ENCODE peak calls at places on chromosomes 4 and X, in ten cellular contexts. C is A549, X is heart left ventricle, L is progenitor cell of endocrine pancreas, H is GM20000, B is prostate gland, Y is AG04449, G is colonic mucosa, D is osteocyte, M is AG09309. Q is an unnamed sample.

GRCh38 chrX:22095306-22095705 is 63.2 kb downstream of the PHEX start:
- DNase-seq in C (no peak), X (no peak), L (no peak), H (no peak), B (no peak), Y (no peak), G (peak), D (no peak), M (no peak), Q (peak)

GRCh38 chr4:63370997-63371396 is 1038.3 kb downstream of the TECRL start:
- DNase-seq in C (no peak), X (no peak), L (no peak), H (no peak), B (no peak), Y (no peak), G (no peak), D (no peak), M (no peak), Q (no peak)

GRCh38 chr4:63619771-63620170 is 789.5 kb downstream of the TECRL start:
- DNase-seq in C (no peak), X (no peak), L (no peak), H (no peak), B (no peak), Y (no peak), G (no peak), D (no peak), M (no peak), Q (no peak)

GRCh38 chrX:54181196-54181953 is 1.7 kb downstream of the FAM120C start:
- DNase-seq in C (no peak), X (no peak), L (no peak), H (no peak), B (no peak), Y (no peak), G (no peak), D (no peak), M (no peak), Q (no peak)

GRCh38 chrX:154401045-154401799 is 3.0 kb downstream of the RPL10 start:
- DNase-seq in C (no peak), X (peak), L (no peak), H (no peak), B (no peak), Y (no peak), G (no peak), D (no peak), M (no peak), Q (no peak)

GRCh38 chrX:37652589-37653271 is 32.9 kb upstream of the XK start:
- DNase-seq in C (no peak), X (no peak), L (no peak), H (no peak), B (no peak), Y (no peak), G (no peak), D (no peak), M (no peak), Q (no peak)

GRCh38 chrX:46040001-46040400 is 505.2 kb downstream of the ZNF674 start:
- DNase-seq in C (no peak), X (no peak), L (no peak), H (no peak), B (no peak), Y (no peak), G (no peak), D (no peak), M (no peak), Q (no peak)

GRCh38 chrX:120463241-120463640 is 5.9 kb downstream of the LAMP2 start:
- DNase-seq in C (no peak), X (no peak), L (no peak), H (no peak), B (peak), Y (no peak), G (no peak), D (no peak), M (no peak), Q (no peak)

GRCh38 chrX:23884427-23885024 is 23.2 kb downstream of the APOO start:
- DNase-seq in C (no peak), X (no peak), L (no peak), H (no peak), B (no peak), Y (no peak), G (no peak), D (no peak), M (no peak), Q (no peak)

GRCh38 chr4:54657556-54658313 is at the start of gene KIT:
- DNase-seq in C (no peak), X (peak), L (peak), H (peak), B (no peak), Y (no peak), G (peak), D (peak), M (no peak), Q (peak)

DNA sequence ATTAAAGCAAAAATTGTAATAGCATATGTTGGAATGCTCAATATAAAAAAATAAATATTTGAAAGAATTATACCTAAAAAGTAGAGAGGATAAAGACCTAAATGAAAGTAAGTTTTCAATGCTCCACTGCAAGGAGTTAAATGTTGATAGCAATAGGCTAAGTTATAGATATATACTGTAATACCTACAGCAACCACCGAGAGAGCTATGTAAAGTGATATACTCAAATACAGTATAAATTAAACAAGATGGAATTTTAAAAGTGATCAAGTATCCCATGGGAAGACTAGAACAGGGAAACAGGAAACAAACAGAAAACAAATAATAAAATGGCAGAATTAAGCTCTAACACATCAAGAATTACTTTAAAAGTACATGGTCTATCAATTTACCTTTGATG is 73.9 kb downstream of the CASP3 start:
- DNase-seq in C (no peak), X (no peak), L (no peak), H (no peak), B (no peak), Y (no peak), G (no peak), D (no peak), M (no peak), Q (no peak)
- TF ChIP-seq CTCF in C (no peak), X (no peak), L (no peak), H (no peak), B (no peak), Y (no peak), G (no peak), D (no peak), M (no peak), Q (no peak)

DNA sequence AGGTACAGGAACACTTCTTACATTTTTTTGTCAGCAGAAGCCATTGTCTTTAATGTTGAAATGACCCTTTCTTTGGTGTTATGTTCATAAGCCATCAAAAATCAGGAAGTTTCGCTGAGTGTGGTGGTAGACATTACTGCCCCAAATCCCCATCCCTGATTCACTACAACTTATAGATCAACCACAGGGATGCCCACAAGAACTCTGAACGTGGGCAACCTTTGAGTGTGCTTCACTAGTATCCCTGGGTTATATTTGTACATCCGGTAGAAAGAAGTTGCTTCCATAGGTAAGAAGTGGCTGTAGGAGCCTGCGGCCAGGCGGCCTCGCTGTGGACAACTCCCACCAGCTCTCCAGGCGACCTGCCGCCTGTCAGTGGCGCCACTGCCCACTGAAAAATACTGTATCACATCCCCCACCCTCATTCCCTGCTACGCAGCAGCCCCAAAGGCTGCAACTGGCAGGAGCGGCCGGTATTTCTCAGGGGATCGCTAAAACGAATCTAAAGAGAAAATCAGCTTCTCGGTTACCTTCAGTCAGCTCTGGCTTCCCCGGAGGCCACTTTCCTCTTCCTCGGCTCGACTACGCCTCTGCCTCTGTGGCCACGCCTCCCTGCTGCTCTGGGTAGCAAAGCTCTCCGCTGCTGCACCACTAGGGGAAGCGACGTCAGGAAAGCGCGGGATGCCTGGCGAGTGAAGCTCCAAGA is 13.9 kb upstream of the ETDC start:
- DNase-seq in C (no peak), X (peak), L (peak), H (peak), B (no peak), Y (no peak), G (peak), D (no peak), M (no peak), Q (peak)
- TF ChIP-seq CTCF in C (no peak), X (peak), L (peak), H (peak), B (no peak), Y (peak), G (no peak), D (no peak), M (no peak), Q (peak)

DNA sequence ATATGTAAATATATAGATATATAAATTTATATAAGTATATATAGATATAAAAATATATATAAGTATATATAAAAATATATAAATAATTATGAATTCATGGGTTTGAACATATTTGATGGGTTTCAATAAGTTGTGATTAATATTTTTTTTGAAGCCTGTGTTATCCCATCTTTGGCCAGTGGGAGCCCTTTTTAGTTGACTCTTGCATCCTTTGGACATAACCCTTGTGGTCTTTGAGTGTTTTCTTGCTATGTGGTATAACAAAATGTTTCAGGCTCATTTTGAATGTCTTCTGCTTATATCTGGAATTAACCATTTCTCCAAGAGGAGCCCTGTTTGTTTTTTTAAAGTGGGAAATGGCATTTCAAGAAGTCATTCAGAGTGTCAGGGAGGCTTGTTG is 15.2 kb downstream of the SNX25 start:
- DNase-seq in C (no peak), X (no peak), L (no peak), H (no peak), B (no peak), Y (no peak), G (no peak), D (no peak), M (no peak), Q (no peak)
- TF ChIP-seq CTCF in C (no peak), X (no peak), L (peak), H (no peak), B (no peak), Y (no peak), G (no peak), D (peak), M (no peak), Q (no peak)

GRCh38 chr4:86788826-86789225 is 60.4 kb downstream of the SLC10A6 start:
- DNase-seq in C (no peak), X (no peak), L (no peak), H (no peak), B (no peak), Y (no peak), G (no peak), D (no peak), M (no peak), Q (no peak)

GRCh38 chr4:86791126-86791525 is 58.1 kb downstream of the SLC10A6 start:
- DNase-seq in C (no peak), X (no peak), L (no peak), H (no peak), B (no peak), Y (no peak), G (no peak), D (no peak), M (no peak), Q (no peak)
- TF ChIP-seq CTCF in C (no peak), X (no peak), L (no peak), H (no peak), B (no peak), Y (no peak), G (no peak), D (no peak), M (no peak), Q (no peak)

GRCh38 chr4:175810360-175810759 is 1.7 kb downstream of the GPM6A start:
- DNase-seq in C (no peak), X (no peak), L (no peak), H (no peak), B (no peak), Y (no peak), G (no peak), D (no peak), M (no peak), Q (no peak)

GRCh38 chr4:175806741-175807140 is 5.3 kb downstream of the GPM6A start:
- DNase-seq in C (no peak), X (no peak), L (no peak), H (no peak), B (no peak), Y (no peak), G (no peak), D (no peak), M (no peak), Q (no peak)

GRCh38 chr4:175805863-175806262 is 6.2 kb downstream of the GPM6A start:
- DNase-seq in C (no peak), X (no peak), L (no peak), H (no peak), B (no peak), Y (no peak), G (no peak), D (no peak), M (no peak), Q (no peak)

GRCh38 chr4:175811171-175811570 is 893 bp downstream of the GPM6A start:
- DNase-seq in C (no peak), X (no peak), L (no peak), H (no peak), B (no peak), Y (no peak), G (no peak), D (no peak), M (no peak), Q (no peak)

GRCh38 chr4:175807596-175807995 is 4.5 kb downstream of the GPM6A start:
- DNase-seq in C (no peak), X (no peak), L (no peak), H (no peak), B (no peak), Y (no peak), G (no peak), D (no peak), M (no peak), Q (no peak)
- TF ChIP-seq CTCF in C (no peak), X (no peak), L (no peak), H (no peak), B (no peak), Y (no peak), G (no peak), D (no peak), M (no peak), Q (no peak)

GRCh38 chrX:102516314-102516936 is at the start of gene TMSB15A:
- DNase-seq in C (peak), X (peak), L (peak), H (peak), B (peak), Y (no peak), G (peak), D (no peak), M (no peak), Q (peak)

GRCh38 chrX:102514536-102514935 is 2.0 kb downstream of the TMSB15A start:
- DNase-seq in C (no peak), X (no peak), L (no peak), H (no peak), B (no peak), Y (no peak), G (no peak), D (no peak), M (no peak), Q (no peak)

DNA sequence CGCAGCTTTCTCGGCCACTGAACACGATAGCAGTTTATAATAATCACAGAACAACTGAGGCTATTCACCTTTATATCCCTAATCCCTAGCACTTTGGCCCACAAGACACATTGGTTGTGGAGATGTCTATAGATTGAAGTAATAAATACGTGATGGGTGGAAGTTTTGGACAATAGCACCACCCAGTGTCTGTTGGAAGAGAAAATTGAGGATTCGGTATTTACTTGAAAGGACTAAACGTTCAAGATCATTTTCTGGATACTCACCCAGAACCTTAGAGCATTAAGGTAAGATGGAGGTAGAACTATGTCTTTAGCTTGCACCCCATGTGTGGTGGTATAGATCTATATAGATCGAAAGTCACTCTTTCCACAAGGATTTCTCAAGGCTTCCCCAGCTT is 792 bp upstream of the TMSB15A start:
- DNase-seq in C (no peak), X (no peak), L (no peak), H (no peak), B (no peak), Y (no peak), G (no peak), D (no peak), M (no peak), Q (no peak)
- TF ChIP-seq CTCF in C (peak), X (peak), L (peak), H (no peak), B (no peak), Y (peak), G (no peak), D (peak), M (no peak), Q (no peak)

DNA sequence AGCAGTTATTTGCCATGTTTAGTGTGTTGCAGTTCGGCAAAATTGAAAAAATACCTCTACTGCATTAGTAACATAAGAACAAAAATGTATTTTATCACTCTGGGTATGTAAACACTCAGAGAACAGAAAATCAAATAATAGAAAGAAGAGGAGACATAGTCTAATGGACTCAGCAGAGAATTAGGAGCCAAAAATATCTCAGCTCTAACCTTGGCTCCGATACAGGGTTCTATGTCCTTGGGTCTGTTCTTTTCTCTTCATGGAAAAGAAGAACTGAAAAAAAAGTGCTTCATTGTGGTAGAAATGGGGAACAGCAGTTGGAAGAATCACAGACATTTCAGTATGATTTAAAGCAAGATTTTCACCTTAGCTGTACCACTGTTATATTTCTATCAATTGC is 240.5 kb upstream of the CXXC4 start:
- DNase-seq in C (no peak), X (no peak), L (no peak), H (no peak), B (no peak), Y (no peak), G (no peak), D (no peak), M (no peak), Q (no peak)
- TF ChIP-seq CTCF in C (no peak), X (no peak), L (no peak), H (no peak), B (no peak), Y (no peak), G (no peak), D (no peak), M (no peak), Q (no peak)

DNA sequence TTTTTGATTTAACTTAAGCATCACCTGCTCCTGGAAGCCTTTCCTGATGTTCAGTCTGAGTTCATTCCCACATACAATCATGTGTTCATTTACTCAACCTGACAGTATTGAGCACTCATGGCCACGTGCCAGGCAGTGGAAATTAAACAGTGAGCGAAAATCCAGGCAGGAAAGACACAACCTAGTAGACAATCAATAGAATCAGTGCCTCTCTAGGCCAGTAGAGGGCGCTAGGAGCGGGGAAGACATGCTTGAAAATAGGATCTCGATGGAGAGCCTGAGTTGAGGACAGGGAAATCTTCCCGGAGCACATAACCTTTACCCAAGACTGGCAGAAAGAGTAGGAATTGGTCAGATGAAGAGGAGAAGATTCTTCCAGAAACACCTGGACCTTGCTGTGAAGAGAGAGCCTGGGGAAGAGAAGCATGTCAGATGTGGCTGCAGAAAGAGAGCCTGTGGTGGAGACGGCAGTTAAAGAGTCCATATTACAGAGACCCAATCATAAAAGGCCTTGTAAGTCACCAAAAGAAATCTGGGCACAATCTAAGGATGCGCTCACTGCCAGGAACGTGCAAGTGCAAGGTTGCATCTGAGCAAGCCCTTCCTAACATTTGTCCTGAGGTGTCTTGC is 103.5 kb downstream of the LDB2 start:
- DNase-seq in C (no peak), X (no peak), L (peak), H (peak), B (no peak), Y (no peak), G (peak), D (no peak), M (peak), Q (peak)
- TF ChIP-seq CTCF in C (peak), X (peak), L (peak), H (peak), B (peak), Y (peak), G (peak), D (peak), M (peak), Q (peak)

DNA sequence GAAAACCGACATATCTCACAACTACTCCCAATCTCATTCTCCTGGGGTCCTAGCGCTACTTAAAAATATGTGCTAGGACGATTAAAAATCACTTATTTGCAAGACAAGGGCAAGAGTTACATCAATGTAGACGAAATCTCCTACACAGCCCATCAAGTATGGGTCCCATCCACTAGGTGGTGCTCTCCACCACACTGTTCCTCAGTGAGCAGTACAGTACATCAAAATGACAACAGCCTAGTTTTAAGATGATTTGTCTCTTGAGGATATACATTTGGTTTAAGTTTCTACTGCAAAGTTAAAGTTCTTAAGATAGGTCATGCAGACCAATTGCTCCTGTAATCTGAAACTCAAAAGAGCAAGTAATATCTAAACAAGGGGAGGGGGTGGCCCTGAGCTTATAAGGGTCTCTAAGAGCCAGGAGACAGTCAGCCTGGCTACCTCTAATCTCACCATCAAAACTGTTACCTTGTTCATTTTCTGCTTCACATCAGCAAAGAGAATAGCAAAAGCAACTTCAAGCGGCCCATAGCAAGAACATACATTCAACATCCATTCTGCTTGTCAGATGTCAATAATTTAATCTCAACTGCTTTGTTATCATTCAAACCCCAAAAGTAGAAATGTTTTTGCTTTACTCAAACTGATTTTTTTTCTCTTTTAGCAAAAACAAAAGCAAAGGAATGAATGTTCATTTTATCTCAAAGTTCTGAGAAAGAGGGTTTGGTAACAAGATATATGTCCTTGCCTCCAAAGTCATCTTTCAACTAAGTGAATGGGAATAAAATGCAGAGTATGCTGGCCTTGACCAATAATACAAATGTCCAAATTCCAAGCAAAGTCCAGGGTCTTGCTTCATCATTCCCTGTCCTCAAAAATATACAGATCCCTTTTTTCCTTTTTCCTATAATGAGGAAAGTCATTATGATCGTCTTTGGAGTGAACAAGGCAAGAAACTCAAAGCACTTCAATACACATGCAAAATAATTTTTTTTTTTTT is 53.1 kb downstream of the STX18 start:
- DNase-seq in C (peak), X (no peak), L (peak), H (peak), B (peak), Y (peak), G (peak), D (peak), M (peak), Q (peak)
- TF ChIP-seq CTCF in C (peak), X (peak), L (peak), H (peak), B (peak), Y (peak), G (peak), D (peak), M (peak), Q (peak)

Q was measured in nephron progenitor cell.